ENCODE peak calls at places on chromosomes 2 and 18, in seven cellular contexts. One of them, this sample, is unnamed.

GRCh38 chr2:119408221-119408619 is 23.4 kb upstream of the TMEM37 start:
- DNase-seq in tibial nerve: no peak
- DNase-seq in A549: no peak
- DNase-seq in sigmoid colon: no peak
- DNase-seq in astrocyte of the cerebellum: no peak
- DNase-seq in fibroblast of the aortic adventitia: no peak
- DNase-seq in H9: peak; percentile 43
- DNase-seq in this sample: no peak

GRCh38 chr2:10646153-10646552 is 43.6 kb downstream of the NOL10 start:
- DNase-seq in fibroblast of the aortic adventitia: no peak
- DNase-seq in sigmoid colon: no peak
- DNase-seq in H9: no peak
- DNase-seq in A549: no peak
- DNase-seq in tibial nerve: no peak
- DNase-seq in astrocyte of the cerebellum: peak; percentile 18
- DNase-seq in this sample: no peak

GRCh38 chr2:8134105-8134903 is 547.6 kb upstream of the ID2 start:
- DNase-seq in fibroblast of the aortic adventitia: no peak
- DNase-seq in sigmoid colon: no peak
- DNase-seq in A549: no peak
- DNase-seq in tibial nerve: no peak
- DNase-seq in H9: no peak
- DNase-seq in astrocyte of the cerebellum: no peak
- DNase-seq in this sample: no peak

GRCh38 chr18:59272971-59273935 is at the start of gene RAX:
- DNase-seq in fibroblast of the aortic adventitia: no peak
- DNase-seq in astrocyte of the cerebellum: no peak
- DNase-seq in H9: peak; percentile 92
- DNase-seq in sigmoid colon: no peak
- DNase-seq in A549: peak; percentile 42
- DNase-seq in tibial nerve: no peak
- DNase-seq in this sample: no peak

GRCh38 chr2:233638836-233639235 is 2.6 kb downstream of the UGT1A10 start:
- DNase-seq in H9: no peak
- DNase-seq in sigmoid colon: no peak
- DNase-seq in tibial nerve: no peak
- DNase-seq in A549: no peak
- DNase-seq in fibroblast of the aortic adventitia: no peak
- DNase-seq in astrocyte of the cerebellum: no peak
- DNase-seq in this sample: no peak

GRCh38 chr2:157777425-157777824 is 98.7 kb downstream of the ACVR1 start:
- DNase-seq in sigmoid colon: no peak
- DNase-seq in tibial nerve: no peak
- DNase-seq in astrocyte of the cerebellum: peak; percentile 46
- DNase-seq in A549: peak; percentile 56
- DNase-seq in fibroblast of the aortic adventitia: peak; percentile 81
- DNase-seq in H9: no peak
- DNase-seq in this sample: no peak

GRCh38 chr18:24488824-24489493 is 28.5 kb downstream of the HRH4 start:
- DNase-seq in astrocyte of the cerebellum: peak; percentile 20
- DNase-seq in fibroblast of the aortic adventitia: peak; percentile 63
- DNase-seq in sigmoid colon: no peak
- DNase-seq in A549: peak; percentile 18
- DNase-seq in H9: no peak
- DNase-seq in tibial nerve: no peak
- DNase-seq in this sample: no peak

GRCh38 chr2:149431337-149431736 is 101.0 kb downstream of the LYPD6 start:
- DNase-seq in astrocyte of the cerebellum: no peak
- DNase-seq in H9: no peak
- DNase-seq in tibial nerve: no peak
- DNase-seq in fibroblast of the aortic adventitia: no peak
- DNase-seq in sigmoid colon: no peak
- DNase-seq in A549: no peak
- DNase-seq in this sample: no peak

GRCh38 chr2:230312638-230313037 is 14.4 kb upstream of the SP140L start:
- DNase-seq in H9: no peak
- DNase-seq in A549: no peak
- DNase-seq in fibroblast of the aortic adventitia: no peak
- DNase-seq in tibial nerve: no peak
- DNase-seq in sigmoid colon: no peak
- DNase-seq in astrocyte of the cerebellum: no peak
- DNase-seq in this sample: no peak

GRCh38 chr2:217077841-217078407 is 218.1 kb upstream of the TNP1 start:
- DNase-seq in astrocyte of the cerebellum: no peak
- DNase-seq in tibial nerve: no peak
- DNase-seq in fibroblast of the aortic adventitia: peak; percentile 30
- DNase-seq in sigmoid colon: no peak
- DNase-seq in H9: no peak
- DNase-seq in A549: no peak
- DNase-seq in this sample: no peak

GRCh38 chr2:144504191-144504590 is 15.7 kb downstream of the ZEB2 start:
- DNase-seq in sigmoid colon: no peak
- DNase-seq in fibroblast of the aortic adventitia: no peak
- DNase-seq in H9: peak; percentile 63
- DNase-seq in A549: no peak
- DNase-seq in astrocyte of the cerebellum: no peak
- DNase-seq in tibial nerve: no peak
- DNase-seq in this sample: no peak

DNA sequence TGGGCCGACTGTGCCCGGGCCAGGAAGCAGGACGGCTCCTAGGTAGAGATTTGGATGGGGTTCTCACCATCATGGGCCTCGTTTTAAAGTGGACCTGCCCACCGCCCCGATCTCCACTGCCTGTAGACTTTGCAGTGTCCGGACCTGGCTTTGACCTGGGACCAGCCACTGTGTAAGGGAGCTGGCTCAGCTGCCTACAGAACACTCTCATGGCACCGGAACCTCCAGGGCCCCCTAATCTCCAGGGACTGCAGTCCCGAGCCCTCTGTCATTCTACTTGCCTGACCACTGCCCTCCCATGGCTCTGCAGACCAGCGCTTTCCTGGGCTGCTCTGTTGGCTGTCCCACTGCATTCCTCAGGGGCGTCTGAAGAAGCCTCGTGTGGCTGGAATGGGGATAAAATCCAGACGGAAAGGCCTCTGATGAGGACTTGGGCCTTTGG is 120.8 kb downstream of the GLI2 start:
- DNase-seq in sigmoid colon: peak; percentile 72
- DNase-seq in fibroblast of the aortic adventitia: peak; percentile 67
- DNase-seq in A549: peak; percentile 31
- DNase-seq in tibial nerve: no peak
- DNase-seq in astrocyte of the cerebellum: no peak
- DNase-seq in H9: peak; percentile 77
- DNase-seq in this sample: no peak
- TF ChIP-seq CTCF in sigmoid colon: peak; percentile 59
- TF ChIP-seq CTCF in fibroblast of the aortic adventitia: peak; percentile 46
- TF ChIP-seq CTCF in A549: no peak
- TF ChIP-seq CTCF in tibial nerve: no peak
- TF ChIP-seq CTCF in astrocyte of the cerebellum: peak; percentile 53
- TF ChIP-seq CTCF in H9: peak; percentile 54
- TF ChIP-seq CTCF in this sample: peak; percentile 18

GRCh38 chr2:181738483-181739015 is 58.2 kb upstream of the NEUROD1 start:
- DNase-seq in astrocyte of the cerebellum: no peak
- DNase-seq in tibial nerve: no peak
- DNase-seq in H9: no peak
- DNase-seq in A549: no peak
- DNase-seq in fibroblast of the aortic adventitia: no peak
- DNase-seq in sigmoid colon: no peak
- DNase-seq in this sample: no peak

GRCh38 chr2:181742361-181742760 is 62.0 kb upstream of the NEUROD1 start:
- DNase-seq in H9: no peak
- DNase-seq in fibroblast of the aortic adventitia: no peak
- DNase-seq in A549: no peak
- DNase-seq in tibial nerve: no peak
- DNase-seq in sigmoid colon: no peak
- DNase-seq in astrocyte of the cerebellum: no peak
- DNase-seq in this sample: no peak

GRCh38 chr2:181741756-181742155 is 61.4 kb upstream of the NEUROD1 start:
- DNase-seq in H9: no peak
- DNase-seq in tibial nerve: no peak
- DNase-seq in sigmoid colon: no peak
- DNase-seq in A549: no peak
- DNase-seq in astrocyte of the cerebellum: no peak
- DNase-seq in fibroblast of the aortic adventitia: peak; percentile 43
- DNase-seq in this sample: no peak

GRCh38 chr2:181742908-181743722 is 62.8 kb upstream of the NEUROD1 start:
- DNase-seq in fibroblast of the aortic adventitia: peak; percentile 83
- DNase-seq in H9: no peak
- DNase-seq in tibial nerve: no peak
- DNase-seq in astrocyte of the cerebellum: peak; percentile 64
- DNase-seq in sigmoid colon: no peak
- DNase-seq in A549: peak; percentile 65
- DNase-seq in this sample: no peak

DNA sequence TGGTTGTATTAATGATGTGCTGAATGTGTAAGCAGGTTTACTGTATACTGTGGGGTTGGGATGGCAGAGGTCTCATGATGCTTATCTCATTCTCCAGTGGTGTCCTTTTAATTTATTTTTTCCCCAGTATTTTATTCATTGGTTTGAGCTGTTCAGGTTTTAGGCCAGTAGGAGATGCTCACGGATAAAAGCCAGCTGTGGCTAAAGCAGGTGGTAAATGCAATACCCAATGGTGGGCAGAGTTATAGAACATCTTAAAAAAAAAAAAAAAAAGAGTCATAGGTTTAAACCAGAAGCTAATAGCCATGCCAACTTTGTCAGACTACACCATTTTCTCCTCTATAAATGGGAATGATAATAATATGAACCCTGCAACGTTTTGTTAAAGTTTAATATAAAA is 57.8 kb upstream of the NEUROD1 start:
- DNase-seq in A549: peak; percentile 30
- DNase-seq in sigmoid colon: no peak
- DNase-seq in fibroblast of the aortic adventitia: peak; percentile 17
- DNase-seq in H9: no peak
- DNase-seq in tibial nerve: no peak
- DNase-seq in astrocyte of the cerebellum: no peak
- DNase-seq in this sample: no peak
- TF ChIP-seq CTCF in A549: peak; percentile 17
- TF ChIP-seq CTCF in sigmoid colon: no peak
- TF ChIP-seq CTCF in fibroblast of the aortic adventitia: no peak
- TF ChIP-seq CTCF in H9: peak; percentile 54
- TF ChIP-seq CTCF in tibial nerve: no peak
- TF ChIP-seq CTCF in astrocyte of the cerebellum: peak; percentile 25
- TF ChIP-seq CTCF in this sample: no peak

GRCh38 chr18:76410033-76410432 is 85.0 kb downstream of the ZNF516 start:
- DNase-seq in astrocyte of the cerebellum: no peak
- DNase-seq in fibroblast of the aortic adventitia: no peak
- DNase-seq in tibial nerve: no peak
- DNase-seq in sigmoid colon: no peak
- DNase-seq in A549: no peak
- DNase-seq in H9: peak; percentile 12
- DNase-seq in this sample: no peak

GRCh38 chr18:76412818-76413565 is 82.0 kb downstream of the ZNF516 start:
- DNase-seq in H9: no peak
- DNase-seq in A549: no peak
- DNase-seq in sigmoid colon: peak; percentile 57
- DNase-seq in astrocyte of the cerebellum: no peak
- DNase-seq in tibial nerve: no peak
- DNase-seq in fibroblast of the aortic adventitia: peak; percentile 68
- DNase-seq in this sample: no peak

GRCh38 chr18:76412010-76412817 is 82.8 kb downstream of the ZNF516 start:
- DNase-seq in fibroblast of the aortic adventitia: peak; percentile 43
- DNase-seq in H9: peak; percentile 27
- DNase-seq in astrocyte of the cerebellum: no peak
- DNase-seq in sigmoid colon: peak; percentile 71
- DNase-seq in A549: no peak
- DNase-seq in tibial nerve: no peak
- DNase-seq in this sample: no peak

GRCh38 chr18:76408480-76409067 is 86.5 kb downstream of the ZNF516 start:
- DNase-seq in sigmoid colon: no peak
- DNase-seq in fibroblast of the aortic adventitia: no peak
- DNase-seq in H9: no peak
- DNase-seq in astrocyte of the cerebellum: no peak
- DNase-seq in A549: no peak
- DNase-seq in tibial nerve: no peak
- DNase-seq in this sample: no peak

GRCh38 chr18:76410660-76411417 is 84.2 kb downstream of the ZNF516 start:
- DNase-seq in astrocyte of the cerebellum: no peak
- DNase-seq in H9: peak; percentile 5
- DNase-seq in tibial nerve: no peak
- DNase-seq in sigmoid colon: no peak
- DNase-seq in A549: no peak
- DNase-seq in fibroblast of the aortic adventitia: no peak
- DNase-seq in this sample: no peak
- TF ChIP-seq CTCF in astrocyte of the cerebellum: no peak
- TF ChIP-seq CTCF in H9: no peak
- TF ChIP-seq CTCF in tibial nerve: no peak
- TF ChIP-seq CTCF in sigmoid colon: no peak
- TF ChIP-seq CTCF in A549: no peak
- TF ChIP-seq CTCF in fibroblast of the aortic adventitia: no peak
- TF ChIP-seq CTCF in this sample: no peak

GRCh38 chr2:237866119-237866621 is 6.7 kb downstream of the RAMP1 start:
- DNase-seq in A549: no peak
- DNase-seq in tibial nerve: no peak
- DNase-seq in H9: no peak
- DNase-seq in sigmoid colon: peak; percentile 61
- DNase-seq in fibroblast of the aortic adventitia: peak; percentile 31
- DNase-seq in astrocyte of the cerebellum: no peak
- DNase-seq in this sample: peak; percentile 64

GRCh38 chr2:237864030-237864931 is 4.9 kb downstream of the RAMP1 start:
- DNase-seq in tibial nerve: no peak
- DNase-seq in fibroblast of the aortic adventitia: no peak
- DNase-seq in H9: no peak
- DNase-seq in A549: no peak
- DNase-seq in sigmoid colon: peak; percentile 76
- DNase-seq in astrocyte of the cerebellum: no peak
- DNase-seq in this sample: peak; percentile 76

GRCh38 chr2:237867465-237867864 is 8.0 kb downstream of the RAMP1 start:
- DNase-seq in astrocyte of the cerebellum: no peak
- DNase-seq in H9: no peak
- DNase-seq in A549: no peak
- DNase-seq in sigmoid colon: peak; percentile 65
- DNase-seq in tibial nerve: no peak
- DNase-seq in fibroblast of the aortic adventitia: no peak
- DNase-seq in this sample: peak; percentile 68

GRCh38 chr2:237864940-237865622 is 5.7 kb downstream of the RAMP1 start:
- DNase-seq in sigmoid colon: peak; percentile 93
- DNase-seq in fibroblast of the aortic adventitia: peak; percentile 53
- DNase-seq in H9: no peak
- DNase-seq in A549: no peak
- DNase-seq in tibial nerve: no peak
- DNase-seq in astrocyte of the cerebellum: no peak
- DNase-seq in this sample: peak; percentile 67

GRCh38 chr2:237865623-237866041 is 6.2 kb downstream of the RAMP1 start:
- DNase-seq in A549: no peak
- DNase-seq in astrocyte of the cerebellum: no peak
- DNase-seq in fibroblast of the aortic adventitia: no peak
- DNase-seq in sigmoid colon: peak; percentile 76
- DNase-seq in tibial nerve: no peak
- DNase-seq in H9: no peak
- DNase-seq in this sample: peak; percentile 64
- TF ChIP-seq CTCF in A549: no peak
- TF ChIP-seq CTCF in astrocyte of the cerebellum: no peak
- TF ChIP-seq CTCF in fibroblast of the aortic adventitia: peak; percentile 3
- TF ChIP-seq CTCF in sigmoid colon: no peak
- TF ChIP-seq CTCF in tibial nerve: no peak
- TF ChIP-seq CTCF in H9: peak; percentile 39
- TF ChIP-seq CTCF in this sample: peak; percentile 16

GRCh38 chr2:193963472-193964119 is 1693.4 kb upstream of the SLC39A10 start:
- DNase-seq in H9: no peak
- DNase-seq in A549: peak; percentile 33
- DNase-seq in fibroblast of the aortic adventitia: peak; percentile 82
- DNase-seq in tibial nerve: no peak
- DNase-seq in sigmoid colon: no peak
- DNase-seq in astrocyte of the cerebellum: peak; percentile 48
- DNase-seq in this sample: no peak
- TF ChIP-seq CTCF in H9: peak; percentile 72
- TF ChIP-seq CTCF in A549: peak; percentile 59
- TF ChIP-seq CTCF in fibroblast of the aortic adventitia: peak; percentile 80
- TF ChIP-seq CTCF in tibial nerve: no peak
- TF ChIP-seq CTCF in sigmoid colon: no peak
- TF ChIP-seq CTCF in astrocyte of the cerebellum: peak; percentile 84
- TF ChIP-seq CTCF in this sample: peak; percentile 87

This sample was measured in osteocyte.